ENCODE peak calls at places on chromosomes 1 and 21, in six cellular contexts. One of them, this sample, is unnamed.

GRCh38 chr1:212433577-212434462 is 1.1 kb downstream of the NENF start:
- DNase-seq in A549: no peak
- DNase-seq in HCT116: no peak
- DNase-seq in astrocyte of the spinal cord: no peak
- DNase-seq in cardiac muscle cell: no peak
- DNase-seq in choroid plexus epithelial cell: no peak
- DNase-seq in this sample: peak

GRCh38 chr1:225962440-225962975 is 21.5 kb upstream of the LEFTY2 start:
- DNase-seq in A549: peak
- DNase-seq in HCT116: no peak
- DNase-seq in astrocyte of the spinal cord: no peak
- DNase-seq in cardiac muscle cell: peak
- DNase-seq in choroid plexus epithelial cell: peak
- DNase-seq in this sample: peak

GRCh38 chr1:232635778-232636356 is 5.9 kb upstream of the SIPA1L2 start:
- DNase-seq in A549: peak
- DNase-seq in HCT116: no peak
- DNase-seq in astrocyte of the spinal cord: peak
- DNase-seq in cardiac muscle cell: peak
- DNase-seq in choroid plexus epithelial cell: peak
- DNase-seq in this sample: peak

GRCh38 chr1:154493276-154493675 is 8.7 kb upstream of the TDRD10 start:
- DNase-seq in A549: no peak
- DNase-seq in HCT116: no peak
- DNase-seq in astrocyte of the spinal cord: no peak
- DNase-seq in cardiac muscle cell: no peak
- DNase-seq in choroid plexus epithelial cell: no peak
- DNase-seq in this sample: peak

GRCh38 chr1:40096977-40097782 is at the start of gene PPT1:
- DNase-seq in A549: peak
- DNase-seq in HCT116: peak
- DNase-seq in astrocyte of the spinal cord: peak
- DNase-seq in cardiac muscle cell: peak
- DNase-seq in choroid plexus epithelial cell: peak
- DNase-seq in this sample: peak

GRCh38 chr1:173862769-173863223 is 5.0 kb downstream of the GAS5 start:
- DNase-seq in A549: no peak
- DNase-seq in HCT116: no peak
- DNase-seq in astrocyte of the spinal cord: no peak
- DNase-seq in cardiac muscle cell: peak
- DNase-seq in choroid plexus epithelial cell: no peak
- DNase-seq in this sample: no peak

GRCh38 chr1:181129771-181130606 is 41.5 kb downstream of the IER5 start:
- DNase-seq in A549: no peak
- DNase-seq in HCT116: no peak
- DNase-seq in astrocyte of the spinal cord: no peak
- DNase-seq in cardiac muscle cell: no peak
- DNase-seq in choroid plexus epithelial cell: no peak
- DNase-seq in this sample: no peak

GRCh38 chr1:9270290-9270900 is 22.3 kb upstream of the SPSB1 start:
- DNase-seq in A549: no peak
- DNase-seq in HCT116: no peak
- DNase-seq in astrocyte of the spinal cord: no peak
- DNase-seq in cardiac muscle cell: no peak
- DNase-seq in choroid plexus epithelial cell: no peak
- DNase-seq in this sample: no peak

GRCh38 chr1:168257397-168257796 is 23.3 kb upstream of the TBX19 start:
- DNase-seq in A549: no peak
- DNase-seq in HCT116: no peak
- DNase-seq in astrocyte of the spinal cord: no peak
- DNase-seq in cardiac muscle cell: no peak
- DNase-seq in choroid plexus epithelial cell: no peak
- DNase-seq in this sample: no peak

GRCh38 chr21:27248791-27249190 is 281.9 kb upstream of the ADAMTS5 start:
- DNase-seq in A549: no peak
- DNase-seq in HCT116: no peak
- DNase-seq in astrocyte of the spinal cord: peak
- DNase-seq in cardiac muscle cell: no peak
- DNase-seq in choroid plexus epithelial cell: no peak
- DNase-seq in this sample: no peak

GRCh38 chr1:114467491-114467890 is 43.5 kb downstream of the TRIM33 start:
- DNase-seq in A549: no peak
- DNase-seq in HCT116: no peak
- DNase-seq in astrocyte of the spinal cord: no peak
- DNase-seq in cardiac muscle cell: no peak
- DNase-seq in choroid plexus epithelial cell: no peak
- DNase-seq in this sample: no peak

GRCh38 chr1:100799954-100800612 is 80.5 kb downstream of the VCAM1 start:
- DNase-seq in A549: no peak
- DNase-seq in HCT116: no peak
- DNase-seq in astrocyte of the spinal cord: peak
- DNase-seq in cardiac muscle cell: peak
- DNase-seq in choroid plexus epithelial cell: peak
- DNase-seq in this sample: no peak

GRCh38 chr1:47751188-47751587 is 246.0 kb downstream of the TRABD2B start:
- DNase-seq in A549: no peak
- DNase-seq in HCT116: peak
- DNase-seq in astrocyte of the spinal cord: no peak
- DNase-seq in cardiac muscle cell: peak
- DNase-seq in choroid plexus epithelial cell: peak
- DNase-seq in this sample: no peak

GRCh38 chr1:236603896-236604217 is 459 bp downstream of the HEATR1 start:
- DNase-seq in A549: peak
- DNase-seq in HCT116: no peak
- DNase-seq in astrocyte of the spinal cord: peak
- DNase-seq in cardiac muscle cell: peak
- DNase-seq in choroid plexus epithelial cell: peak
- DNase-seq in this sample: peak

GRCh38 chr1:23634840-23635642 is 56.6 kb upstream of the RPL11 start:
- DNase-seq in A549: peak
- DNase-seq in HCT116: peak
- DNase-seq in astrocyte of the spinal cord: peak
- DNase-seq in cardiac muscle cell: peak
- DNase-seq in choroid plexus epithelial cell: peak
- DNase-seq in this sample: peak

GRCh38 chr1:41718444-41719028 is 200.2 kb downstream of the HIVEP3 start:
- DNase-seq in A549: no peak
- DNase-seq in HCT116: no peak
- DNase-seq in astrocyte of the spinal cord: no peak
- DNase-seq in cardiac muscle cell: no peak
- DNase-seq in choroid plexus epithelial cell: no peak
- DNase-seq in this sample: no peak

GRCh38 chr1:22275626-22276395 is 132.9 kb upstream of the WNT4 start:
- DNase-seq in A549: peak
- DNase-seq in HCT116: peak
- DNase-seq in astrocyte of the spinal cord: peak
- DNase-seq in cardiac muscle cell: peak
- DNase-seq in choroid plexus epithelial cell: peak
- DNase-seq in this sample: peak

GRCh38 chr1:178155478-178156255 is 61.8 kb downstream of the RASAL2 start:
- DNase-seq in A549: no peak
- DNase-seq in HCT116: no peak
- DNase-seq in astrocyte of the spinal cord: no peak
- DNase-seq in cardiac muscle cell: peak
- DNase-seq in choroid plexus epithelial cell: no peak
- DNase-seq in this sample: no peak

GRCh38 chr1:219575563-219575962 is 37.3 kb downstream of the ZC3H11B start:
- DNase-seq in A549: no peak
- DNase-seq in HCT116: no peak
- DNase-seq in astrocyte of the spinal cord: no peak
- DNase-seq in cardiac muscle cell: no peak
- DNase-seq in choroid plexus epithelial cell: no peak
- DNase-seq in this sample: no peak

GRCh38 chr1:197285526-197286217 is 17.6 kb downstream of the CRB1 start:
- DNase-seq in A549: no peak
- DNase-seq in HCT116: no peak
- DNase-seq in astrocyte of the spinal cord: no peak
- DNase-seq in cardiac muscle cell: no peak
- DNase-seq in choroid plexus epithelial cell: no peak
- DNase-seq in this sample: no peak

GRCh38 chr1:41852091-41852490 is 66.6 kb downstream of the HIVEP3 start:
- DNase-seq in A549: no peak
- DNase-seq in HCT116: no peak
- DNase-seq in astrocyte of the spinal cord: no peak
- DNase-seq in cardiac muscle cell: no peak
- DNase-seq in choroid plexus epithelial cell: no peak
- DNase-seq in this sample: no peak

GRCh38 chr1:93007941-93008577 is 46.8 kb upstream of the DIPK1A start:
- DNase-seq in A549: no peak
- DNase-seq in HCT116: no peak
- DNase-seq in astrocyte of the spinal cord: no peak
- DNase-seq in cardiac muscle cell: peak
- DNase-seq in choroid plexus epithelial cell: peak
- DNase-seq in this sample: no peak

GRCh38 chr1:211606914-211607751 is 28.2 kb upstream of the SLC30A1 start:
- DNase-seq in A549: no peak
- DNase-seq in HCT116: no peak
- DNase-seq in astrocyte of the spinal cord: no peak
- DNase-seq in cardiac muscle cell: peak
- DNase-seq in choroid plexus epithelial cell: peak
- DNase-seq in this sample: no peak

GRCh38 chr1:157984469-157984868 is 9.0 kb upstream of the KIRREL1 start:
- DNase-seq in A549: no peak
- DNase-seq in HCT116: no peak
- DNase-seq in astrocyte of the spinal cord: no peak
- DNase-seq in cardiac muscle cell: no peak
- DNase-seq in choroid plexus epithelial cell: no peak
- DNase-seq in this sample: no peak

GRCh38 chr1:157983787-157984186 is 9.7 kb upstream of the KIRREL1 start:
- DNase-seq in A549: no peak
- DNase-seq in HCT116: no peak
- DNase-seq in astrocyte of the spinal cord: no peak
- DNase-seq in cardiac muscle cell: no peak
- DNase-seq in choroid plexus epithelial cell: no peak
- DNase-seq in this sample: no peak

GRCh38 chr1:157975216-157975615 is 18.2 kb upstream of the KIRREL1 start:
- DNase-seq in A549: no peak
- DNase-seq in HCT116: no peak
- DNase-seq in astrocyte of the spinal cord: no peak
- DNase-seq in cardiac muscle cell: no peak
- DNase-seq in choroid plexus epithelial cell: no peak
- DNase-seq in this sample: no peak

GRCh38 chr1:157982111-157982510 is 11.3 kb upstream of the KIRREL1 start:
- DNase-seq in A549: no peak
- DNase-seq in HCT116: no peak
- DNase-seq in astrocyte of the spinal cord: no peak
- DNase-seq in cardiac muscle cell: no peak
- DNase-seq in choroid plexus epithelial cell: no peak
- DNase-seq in this sample: no peak

GRCh38 chr1:157978547-157979403 is 14.7 kb upstream of the KIRREL1 start:
- DNase-seq in A549: no peak
- DNase-seq in HCT116: no peak
- DNase-seq in astrocyte of the spinal cord: no peak
- DNase-seq in cardiac muscle cell: peak
- DNase-seq in choroid plexus epithelial cell: no peak
- DNase-seq in this sample: peak
- TF ChIP-seq CTCF in A549: no peak
- TF ChIP-seq CTCF in HCT116: no peak
- TF ChIP-seq CTCF in astrocyte of the spinal cord: peak
- TF ChIP-seq CTCF in cardiac muscle cell: peak
- TF ChIP-seq CTCF in choroid plexus epithelial cell: peak
- TF ChIP-seq CTCF in this sample: no peak

GRCh38 chr21:34795152-34796141 is 126.7 kb downstream of the CLIC6 start:
- DNase-seq in A549: peak
- DNase-seq in HCT116: peak
- DNase-seq in astrocyte of the spinal cord: peak
- DNase-seq in cardiac muscle cell: peak
- DNase-seq in choroid plexus epithelial cell: peak
- DNase-seq in this sample: no peak
- TF ChIP-seq CTCF in A549: peak
- TF ChIP-seq CTCF in HCT116: peak
- TF ChIP-seq CTCF in astrocyte of the spinal cord: peak
- TF ChIP-seq CTCF in cardiac muscle cell: no peak
- TF ChIP-seq CTCF in choroid plexus epithelial cell: peak
- TF ChIP-seq CTCF in this sample: no peak

GRCh38 chr1:207811920-207812720 is 60.3 kb downstream of the CD46 start:
- DNase-seq in A549: peak
- DNase-seq in HCT116: no peak
- DNase-seq in astrocyte of the spinal cord: no peak
- DNase-seq in cardiac muscle cell: peak
- DNase-seq in choroid plexus epithelial cell: peak
- DNase-seq in this sample: peak
- TF ChIP-seq CTCF in A549: peak
- TF ChIP-seq CTCF in HCT116: peak
- TF ChIP-seq CTCF in astrocyte of the spinal cord: peak
- TF ChIP-seq CTCF in cardiac muscle cell: peak
- TF ChIP-seq CTCF in choroid plexus epithelial cell: peak
- TF ChIP-seq CTCF in this sample: peak

GRCh38 chr1:234619071-234619480 is 9.1 kb upstream of the IRF2BP2 start:
- DNase-seq in A549: no peak
- DNase-seq in HCT116: no peak
- DNase-seq in astrocyte of the spinal cord: peak
- DNase-seq in cardiac muscle cell: peak
- DNase-seq in choroid plexus epithelial cell: no peak
- DNase-seq in this sample: no peak
- TF ChIP-seq CTCF in A549: no peak
- TF ChIP-seq CTCF in HCT116: no peak
- TF ChIP-seq CTCF in astrocyte of the spinal cord: no peak
- TF ChIP-seq CTCF in cardiac muscle cell: no peak
- TF ChIP-seq CTCF in choroid plexus epithelial cell: no peak
- TF ChIP-seq CTCF in this sample: no peak

DNA sequence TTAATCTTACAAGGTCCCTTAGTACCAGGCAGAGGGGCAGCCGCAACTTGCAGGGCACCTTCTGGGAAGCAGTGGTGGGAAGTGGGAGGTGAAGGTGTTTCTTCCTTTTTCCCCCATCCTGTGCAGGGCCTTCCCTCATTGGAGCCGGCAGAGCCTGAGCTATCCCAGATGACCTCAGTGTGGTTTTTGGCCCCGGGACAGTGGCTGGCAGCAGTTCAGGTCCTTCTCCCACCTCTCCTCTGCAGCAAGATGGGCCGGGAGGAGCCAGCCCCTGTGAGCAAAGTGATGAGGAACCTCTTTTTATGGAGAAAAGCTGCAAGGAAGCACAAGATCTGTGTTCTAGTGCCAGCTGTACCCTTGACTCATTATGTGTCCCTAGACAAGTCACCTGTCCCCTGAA is 6.8 kb downstream of the PFKFB2 start:
- DNase-seq in A549: no peak
- DNase-seq in HCT116: no peak
- DNase-seq in astrocyte of the spinal cord: no peak
- DNase-seq in cardiac muscle cell: peak
- DNase-seq in choroid plexus epithelial cell: no peak
- DNase-seq in this sample: no peak
- TF ChIP-seq CTCF in A549: no peak
- TF ChIP-seq CTCF in HCT116: no peak
- TF ChIP-seq CTCF in astrocyte of the spinal cord: no peak
- TF ChIP-seq CTCF in cardiac muscle cell: no peak
- TF ChIP-seq CTCF in choroid plexus epithelial cell: no peak
- TF ChIP-seq CTCF in this sample: no peak